ENCODE peak calls at places on chromosomes 4 and X, in seven cellular contexts. One of them, this sample, is unnamed.

GRCh38 chr4:149404143-149404542 is 411.5 kb downstream of the IQCM start:
- DNase-seq in caudate nucleus: no peak
- DNase-seq in NCI-H1092: no peak
- DNase-seq in germinal center: no peak
- DNase-seq in HEK293T: no peak
- DNase-seq in DMS153: no peak
- DNase-seq in HCEC 1CT: no peak
- DNase-seq in this sample: no peak

GRCh38 chr4:154082760-154083530 is 294.1 kb upstream of the SFRP2 start:
- DNase-seq in HEK293T: peak; percentile 42
- DNase-seq in germinal center: no peak
- DNase-seq in DMS153: no peak
- DNase-seq in HCEC 1CT: peak; percentile 8
- DNase-seq in caudate nucleus: no peak
- DNase-seq in NCI-H1092: no peak
- DNase-seq in this sample: no peak

GRCh38 chr4:111847256-111848108 is 297.8 kb upstream of the FAM241A start:
- DNase-seq in NCI-H1092: no peak
- DNase-seq in DMS153: no peak
- DNase-seq in germinal center: no peak
- DNase-seq in HCEC 1CT: peak; percentile 4
- DNase-seq in caudate nucleus: no peak
- DNase-seq in HEK293T: peak; percentile 19
- DNase-seq in this sample: no peak

GRCh38 chrX:140163376-140164159 is 198.2 kb upstream of the CXorf66 start:
- DNase-seq in HCEC 1CT: no peak
- DNase-seq in HEK293T: no peak
- DNase-seq in NCI-H1092: no peak
- DNase-seq in DMS153: no peak
- DNase-seq in germinal center: no peak
- DNase-seq in caudate nucleus: no peak
- DNase-seq in this sample: no peak

GRCh38 chr4:61740950-61741638 is 541.0 kb downstream of the ADGRL3 start:
- DNase-seq in HEK293T: no peak
- DNase-seq in DMS153: no peak
- DNase-seq in caudate nucleus: no peak
- DNase-seq in NCI-H1092: peak; percentile 13
- DNase-seq in HCEC 1CT: no peak
- DNase-seq in germinal center: no peak
- DNase-seq in this sample: no peak

GRCh38 chr4:14693728-14694127 is 308.6 kb upstream of the CPEB2 start:
- DNase-seq in caudate nucleus: no peak
- DNase-seq in DMS153: no peak
- DNase-seq in HCEC 1CT: no peak
- DNase-seq in HEK293T: no peak
- DNase-seq in NCI-H1092: no peak
- DNase-seq in germinal center: no peak
- DNase-seq in this sample: no peak

GRCh38 chr4:10576236-10576635 is 108.3 kb downstream of the CLNK start:
- DNase-seq in HCEC 1CT: no peak
- DNase-seq in germinal center: no peak
- DNase-seq in DMS153: no peak
- DNase-seq in caudate nucleus: no peak
- DNase-seq in NCI-H1092: no peak
- DNase-seq in HEK293T: no peak
- DNase-seq in this sample: no peak

GRCh38 chr4:150139297-150139696 is 61.1 kb downstream of the DCLK2 start:
- DNase-seq in germinal center: no peak
- DNase-seq in NCI-H1092: no peak
- DNase-seq in caudate nucleus: no peak
- DNase-seq in HEK293T: no peak
- DNase-seq in HCEC 1CT: no peak
- DNase-seq in DMS153: no peak
- DNase-seq in this sample: no peak

GRCh38 chr4:107838763-107839162 is 14.0 kb downstream of the SGMS2 start:
- DNase-seq in HEK293T: no peak
- DNase-seq in DMS153: peak; percentile 29
- DNase-seq in caudate nucleus: no peak
- DNase-seq in germinal center: no peak
- DNase-seq in NCI-H1092: no peak
- DNase-seq in HCEC 1CT: peak; percentile 39
- DNase-seq in this sample: no peak